ENCODE peak calls at places on chromosomes 5 and 9, in four cellular contexts. One of them, this sample, is unnamed. For H3K27me3, the result is how much of the 10 kb centered on the place peaks cover.

GRCh38 chr5:158154226-158155005 is 295.5 kb upstream of the CLINT1 start:
- DNase-seq in HepG2: no peak
- DNase-seq in H1: no peak
- DNase-seq in GM12878: no peak
- DNase-seq in this sample: no peak

GRCh38 chr5:54234304-54234938 is 76.0 kb downstream of the ARL15 start:
- DNase-seq in HepG2: peak
- DNase-seq in H1: no peak
- DNase-seq in GM12878: no peak
- DNase-seq in this sample: peak

GRCh38 chr5:132389453-132390286 is 20.2 kb downstream of the SLC22A5 start:
- DNase-seq in HepG2: no peak
- DNase-seq in H1: no peak
- DNase-seq in GM12878: no peak
- DNase-seq in this sample: no peak

GRCh38 chr5:103894882-103895281 is 332.3 kb upstream of the NUDT12 start:
- DNase-seq in HepG2: no peak
- DNase-seq in H1: peak
- DNase-seq in GM12878: no peak
- DNase-seq in this sample: peak

GRCh38 chr9:91884746-91885687 is 65.0 kb downstream of the ROR2 start:
- DNase-seq in HepG2: peak
- DNase-seq in H1: no peak
- DNase-seq in GM12878: no peak
- DNase-seq in this sample: no peak

GRCh38 chr9:136372561-136373299 is 739 bp downstream of the CARD9 start:
- DNase-seq in HepG2: peak
- DNase-seq in H1: no peak
- DNase-seq in GM12878: no peak
- DNase-seq in this sample: peak

GRCh38 chr9:85599540-85600140 is 142.1 kb downstream of the AGTPBP1 start:
- DNase-seq in HepG2: no peak
- DNase-seq in H1: no peak
- DNase-seq in GM12878: no peak
- DNase-seq in this sample: no peak

GRCh38 chr5:102666164-102666951 is 88.7 kb upstream of the PAM start:
- DNase-seq in HepG2: no peak
- DNase-seq in H1: no peak
- DNase-seq in GM12878: no peak
- DNase-seq in this sample: peak

GRCh38 chr5:124662261-124662781 is 84.1 kb downstream of the ZNF608 start:
- DNase-seq in HepG2: no peak
- DNase-seq in H1: no peak
- DNase-seq in GM12878: no peak
- DNase-seq in this sample: no peak

GRCh38 chr9:83956288-83957028 is 23.6 kb downstream of the HNRNPK start:
- DNase-seq in HepG2: peak
- DNase-seq in H1: no peak
- DNase-seq in GM12878: no peak
- DNase-seq in this sample: peak

GRCh38 chr5:176734756-176735342 is 75.5 kb upstream of the UNC5A start:
- DNase-seq in HepG2: no peak
- DNase-seq in H1: no peak
- DNase-seq in GM12878: no peak
- DNase-seq in this sample: peak

GRCh38 chr5:77761606-77762005 is 14.5 kb downstream of the TBCA start:
- DNase-seq in HepG2: no peak
- DNase-seq in H1: no peak
- DNase-seq in GM12878: no peak
- DNase-seq in this sample: no peak

GRCh38 chr5:123549256-123549904 is 37.4 kb downstream of the CSNK1G3 start:
- DNase-seq in HepG2: no peak
- DNase-seq in H1: no peak
- DNase-seq in GM12878: peak
- DNase-seq in this sample: no peak

GRCh38 chr9:132164604-132165362 is 2.9 kb downstream of the NTNG2 start:
- DNase-seq in HepG2: peak
- DNase-seq in H1: no peak
- DNase-seq in GM12878: no peak
- DNase-seq in this sample: no peak

GRCh38 chr9:105842023-105842644 is 147.8 kb downstream of the TMEM38B start:
- DNase-seq in HepG2: peak
- DNase-seq in H1: no peak
- DNase-seq in GM12878: peak
- DNase-seq in this sample: peak

GRCh38 chr9:36770025-36770424 is 197.3 kb downstream of the MELK start:
- DNase-seq in HepG2: no peak
- DNase-seq in H1: no peak
- DNase-seq in GM12878: no peak
- DNase-seq in this sample: peak

GRCh38 chr9:36772449-36773370 is 200.0 kb downstream of the MELK start:
- DNase-seq in HepG2: no peak
- DNase-seq in H1: no peak
- DNase-seq in GM12878: no peak
- DNase-seq in this sample: no peak
- TF ChIP-seq TAF1 in HepG2: no peak
- TF ChIP-seq TAF1 in H1: no peak
- TF ChIP-seq TAF1 in GM12878: no peak
- TF ChIP-seq TAF1 in this sample: no peak

DNA sequence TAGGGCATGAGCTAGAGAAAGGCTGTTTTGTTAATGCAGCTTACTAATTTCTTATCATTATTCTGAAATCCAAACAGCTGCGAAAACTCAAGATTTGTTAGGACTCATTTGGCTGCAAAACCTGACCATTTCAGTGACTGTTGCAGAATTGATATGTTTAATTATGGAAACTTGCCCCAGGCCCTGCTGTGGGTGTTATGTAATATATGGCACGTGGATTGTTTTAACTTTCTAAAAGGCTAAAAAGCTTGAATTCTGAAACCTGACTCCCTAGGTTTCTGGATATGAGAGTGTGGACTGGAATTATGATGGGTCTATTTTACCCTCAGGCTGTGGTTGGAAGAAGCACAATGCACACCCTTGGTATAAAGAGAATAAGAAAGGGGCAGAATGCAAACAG is 4.4 kb downstream of the IL9 start:
- DNase-seq in HepG2: no peak
- DNase-seq in H1: no peak
- DNase-seq in GM12878: no peak
- DNase-seq in this sample: no peak
- TF ChIP-seq JUND in HepG2: no peak
- TF ChIP-seq JUND in H1: no peak
- TF ChIP-seq JUND in GM12878: no peak
- TF ChIP-seq JUND in this sample: no peak

GRCh38 chr9:87722393-87722792 is 3.5 kb upstream of the CTSL start:
- DNase-seq in HepG2: no peak
- DNase-seq in H1: no peak
- DNase-seq in GM12878: no peak
- DNase-seq in this sample: no peak
- H3K27me3 ChIP-seq in HepG2: under half
- H3K27me3 ChIP-seq in H1: under half
- H3K27me3 ChIP-seq in GM12878: under half
- H3K27me3 ChIP-seq in this sample: under half

GRCh38 chr9:114662081-114662989 is 4.7 kb upstream of the TEX53 start:
- DNase-seq in HepG2: peak
- DNase-seq in H1: no peak
- DNase-seq in GM12878: no peak
- DNase-seq in this sample: peak
- TF ChIP-seq TAF1 in HepG2: no peak
- TF ChIP-seq TAF1 in H1: no peak
- TF ChIP-seq TAF1 in GM12878: no peak
- TF ChIP-seq TAF1 in this sample: no peak

GRCh38 chr9:3682186-3682585 is 156.4 kb upstream of the RFX3 start:
- DNase-seq in HepG2: no peak
- DNase-seq in H1: no peak
- DNase-seq in GM12878: no peak
- DNase-seq in this sample: no peak
- TF ChIP-seq JUND in HepG2: no peak
- TF ChIP-seq JUND in H1: no peak
- TF ChIP-seq JUND in GM12878: no peak
- TF ChIP-seq JUND in this sample: no peak

GRCh38 chr5:170502692-170503091 is 1.1 kb upstream of the KCNIP1 start:
- DNase-seq in HepG2: no peak
- DNase-seq in H1: no peak
- DNase-seq in GM12878: no peak
- DNase-seq in this sample: no peak
- H3K27me3 ChIP-seq in HepG2: under half
- H3K27me3 ChIP-seq in H1: under half
- H3K27me3 ChIP-seq in GM12878: under half
- H3K27me3 ChIP-seq in this sample: under half

GRCh38 chr5:61467766-61468482 is 135.9 kb downstream of the ZSWIM6 start:
- DNase-seq in HepG2: no peak
- DNase-seq in H1: no peak
- DNase-seq in GM12878: no peak
- DNase-seq in this sample: no peak
- TF ChIP-seq TAF1 in HepG2: no peak
- TF ChIP-seq TAF1 in H1: no peak
- TF ChIP-seq TAF1 in GM12878: no peak
- TF ChIP-seq TAF1 in this sample: no peak